ENCODE peak calls at places on chromosome 21, in seven cellular contexts. One of them, this sample, is unnamed.
A peak's percentile ranks its signal among the peaks of the same experiment; 100 is the strongest.

GRCh38 chr21:36297938-36298572 is 21.9 kb upstream of the MORC3 start:
- DNase-seq in sigmoid colon: peak; percentile 69
- DNase-seq in colonic mucosa: peak; percentile 91
- DNase-seq in heart right ventricle: peak; percentile 38
- DNase-seq in endodermal cell: no peak
- DNase-seq in neural progenitor cell: no peak
- DNase-seq in H9: no peak
- DNase-seq in this sample: peak; percentile 78

GRCh38 chr21:27776925-27777553 is 810.2 kb upstream of the ADAMTS5 start:
- DNase-seq in sigmoid colon: no peak
- DNase-seq in colonic mucosa: no peak
- DNase-seq in heart right ventricle: peak; percentile 26
- DNase-seq in endodermal cell: no peak
- DNase-seq in neural progenitor cell: no peak
- DNase-seq in H9: no peak
- DNase-seq in this sample: no peak

GRCh38 chr21:36015096-36015495 is 45.2 kb downstream of the SETD4 start:
- DNase-seq in sigmoid colon: no peak
- DNase-seq in colonic mucosa: no peak
- DNase-seq in heart right ventricle: no peak
- DNase-seq in endodermal cell: no peak
- DNase-seq in neural progenitor cell: no peak
- DNase-seq in H9: no peak
- DNase-seq in this sample: no peak

GRCh38 chr21:38303300-38303699 is 46.5 kb downstream of the KCNJ15 start:
- DNase-seq in sigmoid colon: peak; percentile 78
- DNase-seq in colonic mucosa: no peak
- DNase-seq in heart right ventricle: no peak
- DNase-seq in endodermal cell: no peak
- DNase-seq in neural progenitor cell: no peak
- DNase-seq in H9: no peak
- DNase-seq in this sample: peak; percentile 71

GRCh38 chr21:38306833-38307232 is 50.0 kb downstream of the KCNJ15 start:
- DNase-seq in sigmoid colon: no peak
- DNase-seq in colonic mucosa: no peak
- DNase-seq in heart right ventricle: no peak
- DNase-seq in endodermal cell: no peak
- DNase-seq in neural progenitor cell: no peak
- DNase-seq in H9: no peak
- DNase-seq in this sample: peak; percentile 64

GRCh38 chr21:25421327-25422028 is 185.8 kb downstream of the MRPL39 start:
- DNase-seq in sigmoid colon: no peak
- DNase-seq in colonic mucosa: no peak
- DNase-seq in heart right ventricle: peak; percentile 17
- DNase-seq in endodermal cell: peak; percentile 71
- DNase-seq in neural progenitor cell: peak; percentile 77
- DNase-seq in H9: peak; percentile 44
- DNase-seq in this sample: no peak

GRCh38 chr21:14942801-14943490 is 121.9 kb downstream of the NRIP1 start:
- DNase-seq in sigmoid colon: no peak
- DNase-seq in colonic mucosa: no peak
- DNase-seq in heart right ventricle: no peak
- DNase-seq in endodermal cell: no peak
- DNase-seq in neural progenitor cell: no peak
- DNase-seq in H9: no peak
- DNase-seq in this sample: no peak

GRCh38 chr21:37006521-37007291 is at the start of gene RIPPLY3:
- DNase-seq in sigmoid colon: no peak
- DNase-seq in colonic mucosa: no peak
- DNase-seq in heart right ventricle: no peak
- DNase-seq in endodermal cell: peak; percentile 82
- DNase-seq in neural progenitor cell: peak; percentile 66
- DNase-seq in H9: peak; percentile 56
- DNase-seq in this sample: no peak

GRCh38 chr21:37253991-37254390 is 13.1 kb downstream of the VPS26C start:
- DNase-seq in sigmoid colon: no peak
- DNase-seq in colonic mucosa: no peak
- DNase-seq in heart right ventricle: no peak
- DNase-seq in endodermal cell: no peak
- DNase-seq in neural progenitor cell: no peak
- DNase-seq in H9: no peak
- DNase-seq in this sample: no peak

GRCh38 chr21:27648560-27648959 is 681.7 kb upstream of the ADAMTS5 start:
- DNase-seq in sigmoid colon: no peak
- DNase-seq in colonic mucosa: no peak
- DNase-seq in heart right ventricle: no peak
- DNase-seq in endodermal cell: no peak
- DNase-seq in neural progenitor cell: no peak
- DNase-seq in H9: no peak
- DNase-seq in this sample: peak; percentile 69

GRCh38 chr21:26140185-26140584 is 30.4 kb downstream of the APP start:
- DNase-seq in sigmoid colon: peak; percentile 75
- DNase-seq in colonic mucosa: peak; percentile 36
- DNase-seq in heart right ventricle: peak; percentile 42
- DNase-seq in endodermal cell: no peak
- DNase-seq in neural progenitor cell: no peak
- DNase-seq in H9: no peak
- DNase-seq in this sample: peak; percentile 84

GRCh38 chr21:44856131-44856530 is 17.4 kb downstream of the PTTG1IP start:
- DNase-seq in sigmoid colon: no peak
- DNase-seq in colonic mucosa: no peak
- DNase-seq in heart right ventricle: no peak
- DNase-seq in endodermal cell: no peak
- DNase-seq in neural progenitor cell: no peak
- DNase-seq in H9: no peak
- DNase-seq in this sample: no peak

GRCh38 chr21:35565204-35565611 is 495.1 kb downstream of the SETD4 start:
- DNase-seq in sigmoid colon: no peak
- DNase-seq in colonic mucosa: no peak
- DNase-seq in heart right ventricle: peak; percentile 44
- DNase-seq in endodermal cell: peak; percentile 45
- DNase-seq in neural progenitor cell: no peak
- DNase-seq in H9: no peak
- DNase-seq in this sample: peak; percentile 69

GRCh38 chr21:37994211-37994610 is 78.0 kb upstream of the KCNJ6 start:
- DNase-seq in sigmoid colon: no peak
- DNase-seq in colonic mucosa: no peak
- DNase-seq in heart right ventricle: no peak
- DNase-seq in endodermal cell: no peak
- DNase-seq in neural progenitor cell: no peak
- DNase-seq in H9: no peak
- DNase-seq in this sample: no peak

DNA sequence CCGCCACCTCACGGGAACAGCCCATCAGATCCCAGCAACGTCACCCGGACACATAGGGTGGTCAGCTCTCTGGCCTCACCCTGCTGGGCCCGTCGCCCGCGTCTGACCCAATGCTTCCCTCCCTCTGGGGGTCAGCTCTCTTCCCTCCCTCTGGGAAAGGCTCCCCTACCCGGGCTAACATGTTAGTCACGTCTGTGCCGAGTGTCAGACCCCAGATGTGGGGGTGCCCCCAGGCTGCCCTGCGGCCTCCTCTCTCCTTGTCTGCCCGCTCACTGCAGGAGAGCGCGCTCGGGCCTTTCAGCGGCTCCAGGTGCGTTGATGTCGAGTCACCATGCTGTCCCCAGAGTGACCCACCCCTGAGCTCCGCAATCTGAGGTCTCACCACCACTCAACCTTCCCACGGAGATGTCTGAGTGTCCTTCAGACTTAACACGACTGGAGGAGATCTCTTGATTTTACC is 34.3 kb downstream of the SLC37A1 start:
- DNase-seq in sigmoid colon: peak; percentile 55
- DNase-seq in colonic mucosa: no peak
- DNase-seq in heart right ventricle: no peak
- DNase-seq in endodermal cell: no peak
- DNase-seq in neural progenitor cell: no peak
- DNase-seq in H9: no peak
- DNase-seq in this sample: no peak
- H3K27ac ChIP-seq in sigmoid colon: no peak overlapping the region
- H3K27ac ChIP-seq in colonic mucosa: no peak overlapping the region
- H3K27ac ChIP-seq in heart right ventricle: no peak overlapping the region
- H3K27ac ChIP-seq in endodermal cell: no peak overlapping the region
- H3K27ac ChIP-seq in neural progenitor cell: no peak overlapping the region
- H3K27ac ChIP-seq in H9: no peak overlapping the region
- H3K27ac ChIP-seq in this sample: no peak overlapping the region

GRCh38 chr21:43657355-43658093 is 1.8 kb downstream of the HSF2BP start:
- DNase-seq in sigmoid colon: no peak
- DNase-seq in colonic mucosa: peak; percentile 27
- DNase-seq in heart right ventricle: peak; percentile 47
- DNase-seq in endodermal cell: no peak
- DNase-seq in neural progenitor cell: no peak
- DNase-seq in H9: no peak
- DNase-seq in this sample: no peak

GRCh38 chr21:43662286-43662685 is 2.9 kb downstream of the RRP1B start:
- DNase-seq in sigmoid colon: no peak
- DNase-seq in colonic mucosa: no peak
- DNase-seq in heart right ventricle: no peak
- DNase-seq in endodermal cell: no peak
- DNase-seq in neural progenitor cell: no peak
- DNase-seq in H9: no peak
- DNase-seq in this sample: no peak

GRCh38 chr21:43658094-43658725 is 1.1 kb downstream of the HSF2BP start:
- DNase-seq in sigmoid colon: no peak
- DNase-seq in colonic mucosa: no peak
- DNase-seq in heart right ventricle: no peak
- DNase-seq in endodermal cell: no peak
- DNase-seq in neural progenitor cell: no peak
- DNase-seq in H9: no peak
- DNase-seq in this sample: no peak

GRCh38 chr21:43659136-43660000 is at the start of the genes HSF2BP and RRP1B:
- DNase-seq in sigmoid colon: peak; percentile 89
- DNase-seq in colonic mucosa: peak; percentile 81
- DNase-seq in heart right ventricle: peak; percentile 76
- DNase-seq in endodermal cell: peak; percentile 90
- DNase-seq in neural progenitor cell: peak; percentile 95
- DNase-seq in H9: peak; percentile 84
- DNase-seq in this sample: no peak

DNA sequence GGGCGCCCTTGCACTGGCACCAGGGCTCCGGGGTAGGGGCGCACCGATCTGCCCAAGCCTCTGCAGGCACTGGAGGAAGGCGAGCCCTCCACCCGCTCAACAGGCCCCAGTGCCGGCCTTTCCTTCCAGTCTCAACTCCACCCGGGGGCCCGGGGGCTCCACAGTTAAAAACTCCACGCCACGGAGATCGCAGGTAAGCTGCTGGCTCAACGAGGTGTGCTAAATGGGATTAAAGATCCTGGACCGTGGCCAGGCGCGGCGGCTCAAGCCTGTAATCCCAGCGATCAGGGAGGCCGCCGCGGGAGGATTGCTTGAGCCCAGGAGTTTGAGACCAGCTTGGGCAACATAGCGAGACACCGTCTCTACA is 536 bp downstream of the HSF2BP start:
- DNase-seq in sigmoid colon: no peak
- DNase-seq in colonic mucosa: peak; percentile 23
- DNase-seq in heart right ventricle: peak; percentile 9
- DNase-seq in endodermal cell: no peak
- DNase-seq in neural progenitor cell: peak; percentile 25
- DNase-seq in H9: no peak
- DNase-seq in this sample: no peak
- H3K27ac ChIP-seq in sigmoid colon: peak overlapping the region; percentile 96
- H3K27ac ChIP-seq in colonic mucosa: peak overlapping the region; percentile 87
- H3K27ac ChIP-seq in heart right ventricle: peak overlapping the region; percentile 91
- H3K27ac ChIP-seq in endodermal cell: no peak overlapping the region
- H3K27ac ChIP-seq in neural progenitor cell: no peak overlapping the region
- H3K27ac ChIP-seq in H9: no peak overlapping the region
- H3K27ac ChIP-seq in this sample: peak overlapping the region; percentile 63

GRCh38 chr21:42201615-42202161 is 17.3 kb upstream of the ABCG1 start:
- DNase-seq in sigmoid colon: no peak
- DNase-seq in colonic mucosa: no peak
- DNase-seq in heart right ventricle: no peak
- DNase-seq in endodermal cell: no peak
- DNase-seq in neural progenitor cell: no peak
- DNase-seq in H9: no peak
- DNase-seq in this sample: peak; percentile 29

GRCh38 chr21:42200906-42201614 is 17.9 kb upstream of the ABCG1 start:
- DNase-seq in sigmoid colon: no peak
- DNase-seq in colonic mucosa: no peak
- DNase-seq in heart right ventricle: no peak
- DNase-seq in endodermal cell: no peak
- DNase-seq in neural progenitor cell: no peak
- DNase-seq in H9: no peak
- DNase-seq in this sample: no peak

GRCh38 chr21:42202321-42202720 is 16.6 kb upstream of the ABCG1 start:
- DNase-seq in sigmoid colon: no peak
- DNase-seq in colonic mucosa: no peak
- DNase-seq in heart right ventricle: no peak
- DNase-seq in endodermal cell: peak; percentile 1
- DNase-seq in neural progenitor cell: no peak
- DNase-seq in H9: no peak
- DNase-seq in this sample: no peak

GRCh38 chr21:42198949-42199348 is 20.0 kb upstream of the ABCG1 start:
- DNase-seq in sigmoid colon: no peak
- DNase-seq in colonic mucosa: no peak
- DNase-seq in heart right ventricle: no peak
- DNase-seq in endodermal cell: no peak
- DNase-seq in neural progenitor cell: no peak
- DNase-seq in H9: no peak
- DNase-seq in this sample: no peak

DNA sequence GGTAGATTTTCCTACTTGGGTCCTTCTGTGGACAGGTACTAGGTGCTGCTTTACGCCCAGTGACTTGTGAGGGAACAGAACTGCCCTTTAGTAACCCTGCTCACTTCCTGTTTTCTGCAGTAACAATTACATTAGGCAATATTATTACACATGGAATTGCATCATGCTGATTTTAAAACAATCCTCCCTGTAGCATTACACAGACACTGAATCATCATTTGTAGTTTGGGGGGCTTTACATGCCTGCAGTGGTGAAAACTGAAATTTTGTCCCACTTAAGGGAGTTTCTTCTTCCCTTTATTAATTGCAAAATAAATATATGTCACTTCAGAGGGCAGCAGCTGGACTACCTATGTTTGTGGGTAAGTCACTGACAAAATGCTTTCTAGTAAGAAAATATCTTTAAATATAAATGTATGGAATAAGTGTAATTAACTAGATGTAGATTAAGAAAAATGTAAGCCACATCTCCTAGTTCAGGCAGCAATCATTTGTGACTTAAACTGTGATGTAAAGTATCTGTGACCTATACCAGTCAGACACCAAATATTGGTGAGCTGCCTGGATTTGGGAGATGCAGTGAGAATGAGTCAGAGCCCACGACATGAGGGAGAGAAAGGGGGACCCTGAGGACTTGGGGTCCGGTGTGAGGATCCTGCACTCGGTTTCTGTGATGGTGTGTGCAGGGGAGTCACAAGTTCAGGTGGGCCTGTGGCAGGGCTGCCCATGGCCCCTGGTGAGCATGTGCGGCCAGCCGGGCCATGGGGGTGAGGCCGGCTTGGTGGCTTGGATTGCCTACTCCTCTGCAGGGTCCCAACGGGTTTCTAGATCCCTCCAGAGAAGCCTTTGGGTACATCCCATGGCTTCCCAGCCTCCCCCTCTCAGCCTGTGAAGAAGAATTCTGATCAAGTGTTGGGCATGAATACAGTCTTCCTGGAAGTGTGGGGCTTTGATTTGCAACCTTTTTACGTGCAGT is 19.2 kb upstream of the ABCG1 start:
- DNase-seq in sigmoid colon: no peak
- DNase-seq in colonic mucosa: no peak
- DNase-seq in heart right ventricle: no peak
- DNase-seq in endodermal cell: peak; percentile 21
- DNase-seq in neural progenitor cell: no peak
- DNase-seq in H9: no peak
- DNase-seq in this sample: peak; percentile 43
- H3K27ac ChIP-seq in sigmoid colon: no peak overlapping the region
- H3K27ac ChIP-seq in colonic mucosa: peak overlapping the region; percentile 3
- H3K27ac ChIP-seq in heart right ventricle: no peak overlapping the region
- H3K27ac ChIP-seq in endodermal cell: no peak overlapping the region
- H3K27ac ChIP-seq in neural progenitor cell: no peak overlapping the region
- H3K27ac ChIP-seq in H9: no peak overlapping the region
- H3K27ac ChIP-seq in this sample: peak overlapping the region; percentile 84

GRCh38 chr21:46128106-46128982 is 27.0 kb downstream of the FTCD start:
- DNase-seq in sigmoid colon: peak; percentile 65
- DNase-seq in colonic mucosa: no peak
- DNase-seq in heart right ventricle: peak; percentile 79
- DNase-seq in endodermal cell: no peak
- DNase-seq in neural progenitor cell: peak; percentile 38
- DNase-seq in H9: no peak
- DNase-seq in this sample: no peak
- H3K27ac ChIP-seq in sigmoid colon: peak overlapping the region; percentile 45
- H3K27ac ChIP-seq in colonic mucosa: no peak overlapping the region
- H3K27ac ChIP-seq in heart right ventricle: peak overlapping the region; percentile 77
- H3K27ac ChIP-seq in endodermal cell: no peak overlapping the region
- H3K27ac ChIP-seq in neural progenitor cell: no peak overlapping the region
- H3K27ac ChIP-seq in H9: no peak overlapping the region
- H3K27ac ChIP-seq in this sample: no peak overlapping the region

This sample was measured in epithelial cell of prostate.